ENCODE peak calls at places on chromosomes 2 and 18, in five cellular contexts. P is HCT116, O is NT2/D1, U is HAP-1, W is Peyer's patch. F is an unnamed sample.

GRCh38 chr2:64128943-64129391 is 15.3 kb downstream of the PELI1 start:
- DNase-seq in U (no peak), P (no peak), O (no peak), W (no peak), F (no peak)

GRCh38 chr2:163155279-163155883 is 316.8 kb upstream of the KCNH7 start:
- DNase-seq in P (peak; percentile 18), W (no peak), U (peak; percentile 54), O (no peak), F (no peak)

GRCh38 chr2:234679151-234679765 is 182.4 kb upstream of the ARL4C start:
- DNase-seq in O (no peak), P (no peak), U (no peak), W (no peak), F (no peak)

GRCh38 chr18:26685438-26686173 is 137.3 kb upstream of the KCTD1 start:
- DNase-seq in P (no peak), U (peak; percentile 58), O (no peak), W (no peak), F (no peak)

GRCh38 chr18:7561907-7562460 is 5.1 kb upstream of the PTPRM start:
- DNase-seq in W (no peak), U (no peak), O (no peak), P (no peak), F (no peak)

GRCh38 chr2:79437416-79438281 is 75.2 kb upstream of the CTNNA2 start:
- DNase-seq in W (no peak), P (no peak), U (no peak), O (no peak), F (no peak)

GRCh38 chr2:94986392-94986963 is 39.0 kb upstream of the MAL start:
- DNase-seq in P (peak; percentile 54), O (peak; percentile 46), U (peak; percentile 51), W (no peak), F (peak; percentile 16)

GRCh38 chr18:23194150-23194968 is 59.1 kb downstream of the CABLES1 start:
- DNase-seq in O (no peak), W (no peak), U (no peak), P (no peak), F (no peak)

GRCh38 chr18:51028201-51028805 is 1.7 kb upstream of the SMAD4 start:
- DNase-seq in P (peak; percentile 16), W (no peak), O (no peak), U (no peak), F (no peak)

GRCh38 chr2:3223080-3223923 is 154.3 kb downstream of the EIPR1 start:
- DNase-seq in P (no peak), U (no peak), W (peak; percentile 41), O (no peak), F (peak; percentile 27)

GRCh38 chr18:25786778-25787177 is 303.6 kb downstream of the SS18 start:
- DNase-seq in O (no peak), W (no peak), U (no peak), P (no peak), F (peak; percentile 65)

GRCh38 chr18:57437782-57438668 is 2.9 kb downstream of the ONECUT2 start:
- DNase-seq in U (peak; percentile 91), O (no peak), P (peak; percentile 40), W (no peak), F (peak; percentile 5)

GRCh38 chr2:11144077-11144723 is 11.1 kb upstream of the SLC66A3 start:
- DNase-seq in O (no peak), P (no peak), U (no peak), W (no peak), F (no peak)

GRCh38 chr18:72544092-72544886 is at the start of gene CBLN2:
- DNase-seq in U (peak; percentile 36), P (no peak), O (peak; percentile 44), W (no peak), F (peak; percentile 7)

GRCh38 chr2:140814141-140814540 is 1316.7 kb downstream of the LRP1B start:
- DNase-seq in P (no peak), W (no peak), O (no peak), U (no peak), F (no peak)

DNA sequence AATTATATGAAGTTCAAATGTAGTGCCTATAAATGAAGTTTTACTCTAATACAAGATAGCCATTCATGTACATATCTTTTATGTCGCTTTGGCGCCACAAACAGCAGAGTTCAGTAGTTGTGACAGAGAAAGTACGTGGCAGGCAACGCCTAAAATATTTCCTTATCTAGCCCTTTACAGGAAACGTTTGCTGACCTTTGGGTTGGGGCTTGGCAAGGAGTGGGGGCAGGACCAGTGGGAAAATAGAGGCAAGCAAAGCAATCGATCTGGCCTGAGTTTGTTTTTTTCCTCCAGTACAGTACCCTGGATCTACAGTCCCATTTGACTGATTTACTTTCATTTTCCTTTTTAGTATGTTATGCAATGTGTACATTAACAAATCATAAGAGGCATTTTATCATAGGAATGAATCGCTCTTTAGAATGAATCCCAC is 13.1 kb downstream of the CCDC68 start:
- DNase-seq in U (no peak), O (no peak), P (peak; percentile 26), W (no peak), F (no peak)
- H3K4me3 ChIP-seq in U (peak overlapping the region; percentile 3), O (no peak overlapping the region), P (peak overlapping the region; percentile 39), W (peak overlapping the region; percentile 16), F (peak overlapping the region; percentile 15)

GRCh38 chr2:99845291-99845690 is 297.1 kb downstream of the AFF3 start:
- DNase-seq in O (no peak), P (no peak), W (no peak), U (no peak), F (no peak)
- H3K4me3 ChIP-seq in O (no peak overlapping the region), P (no peak overlapping the region), W (no peak overlapping the region), U (no peak overlapping the region), F (no peak overlapping the region)

GRCh38 chr2:45654250-45654649 is 2.8 kb downstream of the PRKCE start:
- DNase-seq in W (no peak), P (no peak), O (no peak), U (no peak), F (no peak)
- H3K4me3 ChIP-seq in W (no peak overlapping the region), P (no peak overlapping the region), O (no peak overlapping the region), U (no peak overlapping the region), F (no peak overlapping the region)

GRCh38 chr2:27442282-27442980 is at the start of gene KRTCAP3:
- DNase-seq in U (no peak), P (peak; percentile 42), O (peak; percentile 78), W (peak; percentile 46), F (no peak)
- H3K4me3 ChIP-seq in U (no peak within 1 kb of the TSS), P (peak within 1 kb of the TSS; percentile 53), O (peak within 1 kb of the TSS; percentile 38), W (peak within 1 kb of the TSS; percentile 35), F (no peak within 1 kb of the TSS)